ENCODE peak calls at places on chromosome 2, in nine cellular contexts. T, Q, A, N, O, Y, U, Z and J are unnamed samples.

GRCh38 chr2:39550701-39551285 is 113.7 kb upstream of the MAP4K3 start:
- DNase-seq in T (no peak), N (no peak), O (no peak), U (no peak), A (no peak), Z (no peak), Y (no peak), Q (no peak), J (no peak)

GRCh38 chr2:11213090-11213638 is 57.9 kb downstream of the SLC66A3 start:
- DNase-seq in Q (no peak), T (no peak), Y (no peak), N (no peak), U (no peak), O (no peak), A (peak), Z (no peak), J (no peak)

GRCh38 chr2:240800241-240800640 is 19.8 kb downstream of the KIF1A start:
- DNase-seq in T (no peak), Q (no peak), U (no peak), Y (no peak), Z (no peak), A (no peak), O (no peak), N (peak), J (no peak)

GRCh38 chr2:227474406-227474805 is 2.5 kb downstream of the AGFG1 start:
- DNase-seq in Z (no peak), Y (no peak), Q (no peak), T (no peak), A (no peak), N (no peak), O (no peak), U (no peak), J (no peak)

GRCh38 chr2:208568203-208568602 is 161.6 kb downstream of the PTH2R start:
- DNase-seq in Y (no peak), A (no peak), O (no peak), T (no peak), N (no peak), Z (no peak), Q (no peak), U (no peak), J (no peak)

GRCh38 chr2:238999290-238999741 is 151.4 kb downstream of the TWIST2 start:
- DNase-seq in Q (no peak), N (peak), Z (no peak), O (no peak), T (no peak), Y (no peak), U (no peak), A (no peak), J (peak)

GRCh38 chr2:106037922-106038321 is 156.2 kb downstream of the UXS1 start:
- DNase-seq in T (no peak), Z (no peak), U (no peak), A (no peak), Q (no peak), O (no peak), Y (no peak), N (no peak), J (no peak)

GRCh38 chr2:67039058-67039457 is 358.1 kb upstream of the ETAA1 start:
- DNase-seq in O (no peak), U (no peak), N (no peak), Z (no peak), Y (no peak), Q (no peak), T (no peak), A (no peak), J (no peak)

GRCh38 chr2:105422801-105423200 is 23.9 kb upstream of the FHL2 start:
- DNase-seq in Q (no peak), T (no peak), A (no peak), Z (no peak), Y (no peak), U (no peak), N (no peak), O (no peak), J (no peak)

GRCh38 chr2:211722928-211723327 is 815.7 kb downstream of the ERBB4 start:
- DNase-seq in U (no peak), Q (no peak), T (no peak), A (no peak), Y (no peak), O (no peak), Z (no peak), N (no peak), J (no peak)

GRCh38 chr2:204695506-204695905 is 150.2 kb downstream of the PARD3B start:
- DNase-seq in Q (no peak), U (no peak), A (peak), Z (no peak), Y (no peak), T (no peak), O (no peak), N (no peak), J (no peak)

GRCh38 chr2:126796931-126797621 is 101.6 kb upstream of the TEX51 start:
- DNase-seq in U (no peak), O (no peak), Z (no peak), N (peak), T (no peak), Q (no peak), A (no peak), Y (no peak), J (no peak)

GRCh38 chr2:133768261-133769021 is 200.2 kb upstream of the NCKAP5 start:
- DNase-seq in T (no peak), Q (peak), A (no peak), Y (no peak), U (no peak), O (no peak), Z (no peak), N (no peak), J (no peak)

GRCh38 chr2:239378918-239379640 is 21.7 kb downstream of the HDAC4 start:
- DNase-seq in N (peak), Q (no peak), O (no peak), U (no peak), Z (no peak), Y (no peak), T (no peak), A (no peak), J (no peak)

GRCh38 chr2:206324869-206325268 is 50.4 kb downstream of the ZDBF2 start:
- DNase-seq in Y (no peak), Q (no peak), U (no peak), O (no peak), Z (no peak), N (no peak), A (no peak), T (no peak), J (no peak)

GRCh38 chr2:18435425-18436037 is 124.9 kb downstream of the RDH14 start:
- DNase-seq in Q (no peak), T (no peak), Y (peak), U (peak), A (no peak), N (no peak), O (peak), Z (peak), J (peak)

GRCh38 chr2:121888189-121888557 is 132.7 kb downstream of the TSN start:
- DNase-seq in T (peak), Y (peak), Q (no peak), U (no peak), N (no peak), O (peak), Z (peak), A (no peak), J (peak)
- TF ChIP-seq CTCF in T (no peak), Y (peak), Q (peak), U (peak), N (no peak), O (peak), Z (no peak), A (peak), J (peak)

DNA sequence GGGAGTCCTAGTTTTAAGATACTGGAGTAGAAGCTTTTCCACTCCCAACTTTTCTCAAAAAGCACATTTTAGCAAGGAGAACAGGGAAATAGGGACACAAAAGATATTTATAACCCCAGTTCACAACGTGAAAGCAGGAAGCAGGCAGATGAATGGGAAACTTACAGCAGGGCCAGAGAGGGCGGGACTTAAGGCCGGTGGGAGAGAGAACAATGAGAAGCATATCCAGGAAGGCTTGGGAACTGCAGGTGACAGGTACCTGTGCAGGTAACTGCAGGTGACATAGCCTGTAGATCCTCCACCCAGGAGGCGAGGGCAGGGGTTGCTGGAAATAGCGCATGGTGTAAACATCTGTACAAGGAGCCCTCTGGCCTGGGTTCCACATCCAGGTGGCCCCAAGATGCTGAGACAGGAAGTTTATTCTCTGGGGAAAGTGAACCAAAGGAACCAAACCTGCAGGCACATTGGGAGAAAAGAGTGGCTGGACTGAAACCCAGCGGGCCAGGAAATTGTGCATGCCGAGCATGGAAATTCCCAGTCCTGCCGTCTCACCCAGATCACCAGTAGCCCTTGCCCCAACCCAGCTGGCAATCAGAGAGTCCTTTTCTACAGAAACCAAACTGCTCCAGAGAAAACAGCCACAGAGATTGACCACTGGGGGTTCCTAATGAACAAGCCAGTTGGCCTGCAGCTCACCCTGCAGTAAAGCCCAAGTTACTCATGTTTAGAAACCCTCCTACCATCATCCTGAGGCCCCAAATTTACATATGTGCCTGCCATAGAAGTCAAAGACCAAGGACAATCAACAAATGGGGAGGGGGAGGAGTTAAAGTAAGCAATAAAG is 24.3 kb upstream of the COL6A3 start:
- DNase-seq in Y (peak), U (no peak), A (no peak), O (no peak), Q (no peak), Z (no peak), T (no peak), N (no peak), J (peak)
- TF ChIP-seq CTCF in Y (no peak), U (no peak), A (no peak), O (no peak), Q (no peak), Z (no peak), T (no peak), N (no peak), J (no peak)

GRCh38 chr2:52818958-52819357 is 948.6 kb upstream of the CHAC2 start:
- DNase-seq in Z (no peak), U (no peak), Y (no peak), Q (no peak), A (no peak), T (no peak), O (no peak), N (no peak), J (no peak)

DNA sequence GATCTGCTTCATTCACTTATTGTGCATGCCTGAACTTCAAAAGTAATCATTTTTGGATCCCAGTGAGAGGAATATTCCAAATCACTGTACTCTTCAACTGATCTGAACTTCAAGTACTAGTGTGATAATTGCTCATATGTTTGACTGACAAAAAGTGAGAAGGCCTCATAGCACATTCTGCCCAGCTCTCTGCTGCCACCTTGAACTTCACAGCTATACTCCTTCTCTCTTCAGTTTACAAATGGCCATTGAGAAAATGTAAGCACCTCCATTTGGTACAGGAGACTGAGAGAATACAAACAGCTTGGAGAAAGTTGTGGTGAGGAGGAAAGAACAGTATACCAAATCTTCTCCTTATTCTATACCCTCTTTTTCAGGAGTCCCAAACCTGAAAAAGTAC is 946.0 kb upstream of the CHAC2 start:
- DNase-seq in Y (no peak), T (no peak), Q (no peak), Z (no peak), O (no peak), N (no peak), U (no peak), A (no peak), J (no peak)
- TF ChIP-seq CTCF in Y (no peak), T (no peak), Q (no peak), Z (no peak), O (no peak), N (no peak), U (no peak), A (no peak), J (no peak)

GRCh38 chr2:72116081-72116533 is 31.6 kb downstream of the CYP26B1 start:
- DNase-seq in U (peak), N (peak), O (no peak), T (no peak), Y (no peak), Z (peak), Q (no peak), A (no peak), J (peak)
- TF ChIP-seq CTCF in U (peak), N (no peak), O (peak), T (no peak), Y (peak), Z (peak), Q (peak), A (peak), J (peak)

DNA sequence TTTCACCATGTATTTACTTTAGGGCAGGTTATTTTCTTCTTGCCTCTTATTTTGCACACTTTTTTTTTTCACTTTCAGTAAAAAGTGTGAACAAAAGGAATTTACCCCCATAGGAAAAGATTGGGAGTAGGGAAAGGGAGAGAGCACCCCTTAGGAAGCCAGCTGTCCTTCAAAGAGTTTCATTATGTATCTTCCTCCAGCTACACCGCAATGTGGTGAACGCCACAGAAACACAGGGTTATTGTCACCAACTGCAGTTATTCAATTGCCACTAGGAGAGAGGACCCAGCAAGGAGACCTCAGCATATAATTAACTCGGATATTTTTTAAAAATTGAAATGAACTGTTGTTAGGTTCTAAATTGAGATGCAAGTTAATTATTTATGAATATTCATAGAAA is 286.2 kb upstream of the VRK2 start:
- DNase-seq in Y (peak), O (no peak), N (no peak), Q (no peak), Z (no peak), T (peak), A (no peak), U (no peak), J (no peak)
- TF ChIP-seq CTCF in Y (no peak), O (no peak), N (no peak), Q (no peak), Z (no peak), T (no peak), A (no peak), U (no peak), J (no peak)

GRCh38 chr2:236938126-236938525 is 147.6 kb upstream of the COPS8 start:
- DNase-seq in A (no peak), O (no peak), Q (no peak), U (no peak), N (no peak), T (no peak), Y (no peak), Z (no peak), J (no peak)
- TF ChIP-seq CTCF in A (no peak), O (no peak), Q (no peak), U (no peak), N (no peak), T (no peak), Y (no peak), Z (no peak), J (no peak)

GRCh38 chr2:237624565-237624964 is 2.8 kb upstream of the LRRFIP1 start:
- DNase-seq in Z (no peak), U (no peak), A (no peak), O (peak), T (no peak), Y (peak), N (no peak), Q (no peak), J (no peak)
- TF ChIP-seq CTCF in Z (no peak), U (no peak), A (no peak), O (peak), T (no peak), Y (peak), N (no peak), Q (no peak), J (no peak)

GRCh38 chr2:46802665-46803550 is 112.7 kb downstream of the MCFD2 start:
- DNase-seq in Y (no peak), Z (no peak), N (no peak), T (no peak), Q (no peak), A (no peak), U (no peak), O (no peak), J (no peak)
- TF ChIP-seq CTCF in Y (no peak), Z (no peak), N (no peak), T (no peak), Q (peak), A (no peak), U (no peak), O (peak), J (no peak)